ENCODE peak calls at places on chromosomes 12 and 14, in six cellular contexts. J, V, S, K, N and L are unnamed samples.

GRCh38 chr12:25387136-25388050 is 136.7 kb upstream of the KRAS start:
- DNase-seq in J (peak), V (peak), S (peak), K (peak), N (peak), L (peak)

GRCh38 chr14:68164723-68165122 is 345.1 kb downstream of the RAD51B start:
- DNase-seq in J (no peak), V (no peak), S (no peak), K (no peak), N (no peak), L (no peak)

GRCh38 chr14:90717916-90718315 is 98.3 kb downstream of the TTC7B start:
- DNase-seq in J (no peak), V (no peak), S (no peak), K (no peak), N (no peak), L (no peak)

GRCh38 chr14:64998455-64998931 is 11.8 kb downstream of the FNTB start:
- DNase-seq in J (no peak), V (no peak), S (no peak), K (no peak), N (no peak), L (no peak)

GRCh38 chr14:51119411-51120051 is 24.6 kb upstream of the TRIM9 start:
- DNase-seq in J (no peak), V (no peak), S (no peak), K (no peak), N (no peak), L (no peak)

GRCh38 chr14:64221604-64222003 is 72.6 kb downstream of the ESR2 start:
- DNase-seq in J (no peak), V (no peak), S (peak), K (no peak), N (no peak), L (no peak)

GRCh38 chr14:105859717-105860614 is 333.6 kb downstream of the TMEM121 start:
- DNase-seq in J (peak), V (peak), S (no peak), K (peak), N (peak), L (peak)

GRCh38 chr14:74299061-74299545 is 3.6 kb downstream of the ABCD4 start:
- DNase-seq in J (no peak), V (no peak), S (no peak), K (no peak), N (no peak), L (no peak)

GRCh38 chr12:110345176-110345651 is 58.3 kb downstream of the ANAPC7 start:
- DNase-seq in J (no peak), V (no peak), S (peak), K (peak), N (no peak), L (no peak)

GRCh38 chr12:4388032-4388431 is 8.5 kb upstream of the FGF23 start:
- DNase-seq in J (no peak), V (no peak), S (no peak), K (no peak), N (no peak), L (no peak)

GRCh38 chr12:117865505-117865904 is 103.3 kb downstream of the KSR2 start:
- DNase-seq in J (no peak), V (no peak), S (no peak), K (no peak), N (no peak), L (no peak)

GRCh38 chr14:68975667-68976066 is 3.4 kb downstream of the ACTN1 start:
- DNase-seq in J (no peak), V (no peak), S (peak), K (no peak), N (no peak), L (no peak)

GRCh38 chr12:40996091-40996490 is 192.0 kb upstream of the PDZRN4 start:
- DNase-seq in J (no peak), V (no peak), S (no peak), K (no peak), N (no peak), L (no peak)

GRCh38 chr12:92810370-92810769 is 107.6 kb downstream of the PLEKHG7 start:
- DNase-seq in J (no peak), V (no peak), S (no peak), K (no peak), N (peak), L (peak)

GRCh38 chr12:6302621-6303020 is 7.9 kb upstream of the PLEKHG6 start:
- DNase-seq in J (no peak), V (no peak), S (no peak), K (no peak), N (no peak), L (no peak)

GRCh38 chr12:58922849-58923248 is 2.5 kb upstream of the LRIG3 start:
- DNase-seq in J (no peak), V (no peak), S (no peak), K (no peak), N (no peak), L (no peak)

GRCh38 chr12:26719852-26720251 is 113.1 kb downstream of the ITPR2 start:
- DNase-seq in J (no peak), V (no peak), S (no peak), K (no peak), N (no peak), L (no peak)
- TF ChIP-seq CTCF in J (no peak), V (peak), S (no peak), K (no peak), N (peak), L (no peak)

GRCh38 chr14:93536945-93537344 is 106.2 kb downstream of the UNC79 start:
- DNase-seq in J (no peak), V (no peak), S (no peak), K (no peak), N (no peak), L (peak)
- TF ChIP-seq CTCF in J (no peak), V (no peak), S (no peak), K (no peak), N (peak), L (peak)

GRCh38 chr12:33876618-33877017 is 145.7 kb upstream of the ALG10 start:
- DNase-seq in J (no peak), V (no peak), S (no peak), K (no peak), N (no peak), L (no peak)
- TF ChIP-seq CTCF in J (no peak), V (peak), S (no peak), K (no peak), N (peak), L (no peak)

DNA sequence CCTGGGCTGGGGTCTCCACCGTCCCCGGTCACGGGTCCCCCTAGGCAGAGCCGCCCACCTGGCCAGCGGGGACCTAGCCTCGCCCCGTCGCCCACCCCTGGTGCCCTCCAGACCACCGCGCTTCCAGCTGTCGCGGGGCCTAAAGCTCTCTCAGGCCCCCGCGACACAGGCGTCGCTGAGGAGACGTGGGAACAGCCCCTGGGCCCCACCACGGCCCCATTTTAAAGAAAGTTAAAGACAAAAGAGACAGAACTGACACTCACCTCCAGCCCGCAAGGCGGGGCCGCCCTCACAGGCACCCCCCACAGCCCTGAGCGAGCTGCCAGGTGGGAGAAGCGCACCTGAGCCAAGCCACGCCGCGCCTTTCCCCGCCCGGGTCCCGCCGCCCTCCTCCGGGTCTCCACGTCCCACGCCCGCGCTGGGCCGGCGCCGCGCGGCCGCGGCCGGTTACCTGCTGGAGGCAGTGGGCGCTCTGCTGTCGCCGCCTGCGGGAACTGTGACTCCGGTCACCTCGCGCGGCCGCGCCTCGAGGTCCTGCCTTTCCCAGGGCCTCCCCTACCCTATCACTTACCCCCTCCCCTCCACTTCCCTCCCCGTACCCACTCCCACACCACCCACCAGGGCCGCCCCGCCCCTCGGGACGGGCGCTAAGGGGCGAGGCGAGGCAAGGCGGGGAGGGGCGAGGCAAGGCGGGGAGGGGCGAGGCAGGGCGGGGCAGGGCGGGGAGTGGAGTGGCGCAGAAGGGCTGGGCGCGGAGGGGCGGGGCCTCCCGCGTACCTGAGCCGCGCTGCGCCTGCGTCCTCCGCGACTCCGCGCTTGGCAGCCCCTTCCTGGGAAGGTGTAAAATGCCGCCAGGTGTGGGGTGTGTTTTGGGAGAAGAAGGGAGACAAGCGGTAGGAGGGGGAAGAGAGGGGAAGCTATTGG is 31.2 kb downstream of the TC2N start:
- DNase-seq in J (peak), V (peak), S (peak), K (peak), N (peak), L (peak)
- TF ChIP-seq CTCF in J (no peak), V (no peak), S (no peak), K (no peak), N (no peak), L (peak)

DNA sequence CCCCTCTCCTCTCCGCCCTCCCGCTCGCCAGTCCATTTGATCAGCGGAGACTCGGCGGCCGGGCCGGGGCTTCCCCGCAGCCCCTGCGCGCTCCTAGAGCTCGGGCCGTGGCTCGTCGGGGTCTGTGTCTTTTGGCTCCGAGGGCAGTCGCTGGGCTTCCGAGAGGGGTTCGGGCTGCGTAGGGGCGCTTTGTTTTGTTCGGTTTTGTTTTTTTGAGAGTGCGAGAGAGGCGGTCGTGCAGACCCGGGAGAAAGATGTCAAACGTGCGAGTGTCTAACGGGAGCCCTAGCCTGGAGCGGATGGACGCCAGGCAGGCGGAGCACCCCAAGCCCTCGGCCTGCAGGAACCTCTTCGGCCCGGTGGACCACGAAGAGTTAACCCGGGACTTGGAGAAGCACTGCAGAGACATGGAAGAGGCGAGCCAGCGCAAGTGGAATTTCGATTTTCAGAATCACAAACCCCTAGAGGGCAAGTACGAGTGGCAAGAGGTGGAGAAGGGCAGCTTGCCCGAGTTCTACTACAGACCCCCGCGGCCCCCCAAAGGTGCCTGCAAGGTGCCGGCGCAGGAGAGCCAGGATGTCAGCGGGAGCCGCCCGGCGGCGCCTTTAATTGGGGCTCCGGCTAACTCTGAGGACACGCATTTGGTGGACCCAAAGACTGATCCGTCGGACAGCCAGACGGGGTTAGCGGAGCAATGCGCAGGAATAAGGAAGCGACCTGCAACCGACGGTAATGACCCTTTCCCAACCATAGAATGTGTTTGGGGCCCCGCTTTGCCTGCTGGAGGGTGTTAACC is 616 bp downstream of the CDKN1B start:
- DNase-seq in J (peak), V (no peak), S (no peak), K (peak), N (peak), L (no peak)
- TF ChIP-seq CTCF in J (no peak), V (no peak), S (no peak), K (no peak), N (no peak), L (no peak)

DNA sequence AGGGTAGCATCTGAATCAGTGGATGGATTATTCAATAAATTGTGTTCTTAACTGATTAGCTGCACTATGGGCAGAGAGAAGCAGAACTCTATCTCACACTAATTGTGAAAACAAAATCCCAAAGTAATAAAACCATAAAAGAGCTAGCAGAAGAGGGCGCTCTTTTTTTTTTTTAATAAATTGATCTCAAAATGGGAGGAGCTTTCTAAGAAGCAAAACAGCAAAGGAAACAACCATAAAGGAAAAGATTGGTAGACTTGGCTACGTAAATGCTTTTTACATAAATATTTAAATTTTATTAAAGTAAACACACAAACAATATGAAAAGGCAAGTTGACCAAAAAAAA is 1.5 kb upstream of the TM7SF3 start:
- DNase-seq in J (no peak), V (no peak), S (no peak), K (no peak), N (peak), L (peak)
- TF ChIP-seq CTCF in J (peak), V (peak), S (no peak), K (peak), N (peak), L (no peak)

DNA sequence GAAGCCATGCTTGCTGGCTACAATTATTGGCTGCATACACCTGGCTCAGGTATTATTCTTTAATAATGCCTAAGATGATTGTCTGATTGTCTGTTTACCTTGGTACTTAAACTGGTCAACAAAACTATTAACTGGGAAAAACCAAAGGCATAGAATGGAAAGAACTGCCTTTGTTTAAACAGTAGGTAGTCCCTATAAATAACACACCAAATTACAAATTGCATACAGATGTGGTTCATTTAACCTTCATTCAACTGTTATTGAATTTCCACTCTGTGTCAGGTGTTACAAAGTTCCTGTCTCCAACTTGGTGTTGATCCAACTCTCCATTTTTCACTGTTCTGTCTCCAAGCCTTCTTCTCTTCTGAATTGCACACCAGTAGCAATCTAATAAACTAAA is 79.8 kb upstream of the FSCB start:
- DNase-seq in J (no peak), V (no peak), S (no peak), K (no peak), N (no peak), L (no peak)
- TF ChIP-seq CTCF in J (no peak), V (no peak), S (no peak), K (no peak), N (no peak), L (no peak)

GRCh38 chr14:26589998-26590397 is 7.8 kb downstream of the NOVA1 start:
- DNase-seq in J (no peak), V (no peak), S (no peak), K (no peak), N (no peak), L (no peak)
- TF ChIP-seq CTCF in J (no peak), V (no peak), S (no peak), K (no peak), N (no peak), L (no peak)

GRCh38 chr12:79988368-79988767 is 53.5 kb upstream of the PPP1R12A start:
- DNase-seq in J (no peak), V (no peak), S (no peak), K (no peak), N (no peak), L (no peak)
- TF ChIP-seq CTCF in J (no peak), V (no peak), S (no peak), K (no peak), N (no peak), L (no peak)